ENCODE peak calls at places on chromosomes 6 and 20, in seven cellular contexts. I, V, R, M, Q, L and U are unnamed samples.

GRCh38 chr6:169166896-169167580 is 86.6 kb downstream of the THBS2 start:
- DNase-seq in I (no peak), V (no peak), R (no peak), M (no peak), Q (no peak), L (no peak), U (no peak)

GRCh38 chr6:137823826-137824501 is 43.1 kb upstream of the TNFAIP3 start:
- DNase-seq in I (peak), V (peak), R (no peak), M (no peak), Q (peak), L (peak), U (peak)

GRCh38 chr20:47258745-47259695 is 97.5 kb downstream of the ZMYND8 start:
- DNase-seq in I (peak), V (no peak), R (peak), M (peak), Q (peak), L (no peak), U (no peak)

GRCh38 chr20:17108896-17109295 is 117.9 kb upstream of the PCSK2 start:
- DNase-seq in I (no peak), V (no peak), R (no peak), M (no peak), Q (no peak), L (no peak), U (no peak)

GRCh38 chr6:169897601-169898358 is 146.4 kb downstream of the ERMARD start:
- DNase-seq in I (no peak), V (no peak), R (no peak), M (no peak), Q (no peak), L (no peak), U (no peak)

GRCh38 chr6:24752917-24753486 is 21.7 kb upstream of the GMNN start:
- DNase-seq in I (no peak), V (no peak), R (no peak), M (no peak), Q (no peak), L (no peak), U (no peak)

GRCh38 chr20:4544765-4545164 is 176.9 kb upstream of the PRND start:
- DNase-seq in I (no peak), V (no peak), R (peak), M (no peak), Q (no peak), L (no peak), U (no peak)

GRCh38 chr6:36720251-36721141 is 22.9 kb downstream of the RAB44 start:
- DNase-seq in I (no peak), V (no peak), R (no peak), M (no peak), Q (no peak), L (no peak), U (no peak)

GRCh38 chr20:24503352-24503931 is 34.0 kb downstream of the SYNDIG1 start:
- DNase-seq in I (peak), V (no peak), R (no peak), M (no peak), Q (no peak), L (peak), U (no peak)

DNA sequence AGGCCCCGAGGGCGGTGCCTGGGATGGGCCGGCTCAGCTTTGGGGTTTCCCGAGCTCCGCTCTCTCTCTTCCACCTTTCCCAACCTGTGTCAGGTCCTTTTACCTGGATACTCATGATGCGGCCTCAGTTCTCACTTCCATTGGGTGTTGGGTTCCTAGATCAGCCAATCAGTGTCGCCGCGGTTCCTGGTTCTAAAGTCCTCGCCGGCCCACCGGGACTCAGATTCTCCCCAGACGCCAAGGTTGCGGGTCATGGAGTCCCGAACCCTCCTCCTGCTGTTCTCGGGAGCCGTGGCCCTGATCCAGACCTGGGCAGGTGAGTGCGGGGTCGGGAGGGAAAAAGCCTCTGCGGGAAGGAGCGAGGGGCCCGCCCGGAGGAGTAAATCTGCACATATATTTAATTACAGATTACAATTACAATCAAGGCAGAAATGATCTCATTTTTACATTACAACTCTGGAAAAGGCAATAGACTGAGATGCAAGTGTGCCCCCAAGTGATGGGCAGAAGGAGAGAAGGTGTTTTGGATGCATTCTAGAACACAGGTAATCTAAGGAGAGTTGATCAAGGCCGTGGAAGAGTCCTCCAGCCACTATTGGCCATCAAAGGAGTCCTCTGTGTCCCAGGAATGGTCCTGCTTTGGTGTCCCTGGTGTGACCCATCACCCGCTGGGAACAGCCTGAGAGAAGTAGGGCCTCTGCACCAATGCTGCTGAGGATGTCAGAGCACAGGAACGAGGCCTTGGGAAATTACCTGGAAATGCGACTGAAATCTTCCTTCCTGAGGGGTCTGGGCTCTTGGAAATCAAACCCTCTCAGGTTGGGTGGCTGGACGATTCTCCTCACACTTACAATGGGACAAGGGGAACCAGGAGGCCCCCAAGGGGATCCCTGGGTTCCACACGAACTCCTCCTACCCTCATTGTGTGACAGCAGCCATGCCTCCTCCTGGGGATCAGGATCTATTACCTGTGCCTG is 34.7 kb upstream of the MICB start:
- DNase-seq in I (peak), V (peak), R (peak), M (peak), Q (peak), L (peak), U (peak)
- H3K4me3 ChIP-seq in I (peak), V (peak), R (peak), M (peak), Q (peak), L (no peak), U (peak)

GRCh38 chr20:32362924-32363364 is 4.8 kb downstream of the ASXL1 start:
- DNase-seq in I (no peak), V (no peak), R (no peak), M (no peak), Q (no peak), L (no peak), U (no peak)

GRCh38 chr20:32364554-32365208 is 6.5 kb downstream of the ASXL1 start:
- DNase-seq in I (no peak), V (no peak), R (no peak), M (no peak), Q (no peak), L (no peak), U (no peak)

GRCh38 chr20:32366380-32366779 is 8.2 kb downstream of the ASXL1 start:
- DNase-seq in I (no peak), V (no peak), R (no peak), M (peak), Q (no peak), L (no peak), U (no peak)

GRCh38 chr20:32365560-32365959 is 7.4 kb downstream of the ASXL1 start:
- DNase-seq in I (no peak), V (no peak), R (no peak), M (no peak), Q (no peak), L (no peak), U (no peak)

DNA sequence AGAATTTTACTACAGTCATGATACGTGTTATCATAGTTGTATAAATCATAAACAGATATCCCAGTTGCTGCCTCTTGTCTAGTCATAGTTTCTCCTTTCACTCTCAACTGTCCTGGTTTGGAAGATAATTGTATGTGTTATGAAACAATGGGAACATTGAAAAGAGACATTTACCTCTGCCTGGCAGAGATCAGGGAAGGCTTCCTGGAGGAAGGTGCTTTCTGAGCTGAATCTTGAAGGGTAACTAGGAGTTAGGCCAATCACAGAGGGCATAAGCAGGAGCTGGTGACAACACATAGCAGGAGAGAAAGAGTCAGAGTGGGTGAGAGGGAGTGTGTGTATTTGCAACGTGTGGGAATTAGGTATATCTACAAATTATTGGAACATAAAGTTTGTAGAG is 5.4 kb downstream of the ASXL1 start:
- DNase-seq in I (no peak), V (no peak), R (no peak), M (no peak), Q (no peak), L (no peak), U (no peak)
- H3K4me3 ChIP-seq in I (no peak), V (no peak), R (no peak), M (no peak), Q (peak), L (no peak), U (no peak)

DNA sequence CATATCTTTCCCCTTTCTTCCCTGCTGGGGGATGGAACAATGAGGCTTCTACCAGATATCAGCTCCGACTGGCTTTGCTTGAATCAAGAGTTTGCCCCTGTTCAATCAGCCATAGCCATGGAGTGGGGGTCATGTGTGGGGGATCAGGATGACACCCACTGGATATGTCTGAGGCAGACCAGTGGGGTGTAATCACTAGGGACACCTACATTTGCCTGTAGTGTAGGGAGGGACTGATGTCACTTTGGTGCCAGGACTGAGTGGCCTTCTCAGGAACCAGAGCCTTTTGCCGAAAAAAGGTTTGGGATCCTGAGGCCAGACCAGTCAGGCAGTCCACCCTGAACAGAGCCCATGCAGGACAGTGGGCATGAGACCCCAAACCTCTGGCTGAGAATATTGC is 1.0 kb downstream of the ITPA start:
- DNase-seq in I (no peak), V (no peak), R (no peak), M (no peak), Q (no peak), L (no peak), U (no peak)
- H3K4me3 ChIP-seq in I (peak), V (peak), R (peak), M (peak), Q (peak), L (no peak), U (no peak)

DNA sequence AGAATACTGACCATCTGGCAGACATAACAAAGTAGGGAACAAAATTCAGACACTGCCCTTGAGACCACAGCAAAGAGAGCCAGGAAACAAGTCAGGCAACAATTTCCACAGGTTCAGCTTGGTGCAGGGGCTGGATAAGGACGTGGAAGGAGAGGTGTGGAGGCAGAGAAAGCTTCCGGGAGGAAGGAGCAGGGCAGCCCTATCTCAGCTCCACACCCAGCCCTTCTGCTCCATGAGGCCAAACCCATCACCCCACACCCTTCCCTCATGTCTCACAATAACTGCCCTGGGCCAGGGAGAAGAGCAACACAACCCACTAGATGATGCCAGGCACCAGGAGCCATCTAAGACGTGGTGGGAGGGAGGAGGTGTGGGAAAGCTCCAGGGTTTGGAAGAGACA is 5.8 kb downstream of the SNHG17 start:
- DNase-seq in I (no peak), V (no peak), R (no peak), M (no peak), Q (no peak), L (no peak), U (no peak)
- H3K4me3 ChIP-seq in I (no peak), V (no peak), R (no peak), M (no peak), Q (no peak), L (no peak), U (no peak)

GRCh38 chr6:52881662-52881995 is 27.9 kb downstream of the GSTA3 start:
- DNase-seq in I (no peak), V (no peak), R (no peak), M (no peak), Q (no peak), L (no peak), U (no peak)
- H3K4me3 ChIP-seq in I (no peak), V (peak), R (no peak), M (no peak), Q (peak), L (no peak), U (no peak)

GRCh38 chr6:43089467-43089866 is 13.4 kb downstream of the PTK7 start:
- DNase-seq in I (no peak), V (no peak), R (no peak), M (no peak), Q (no peak), L (no peak), U (no peak)
- H3K4me3 ChIP-seq in I (no peak), V (no peak), R (no peak), M (no peak), Q (no peak), L (no peak), U (no peak)

GRCh38 chr6:135608031-135608430 is 110.5 kb upstream of the AHI1 start:
- DNase-seq in I (no peak), V (no peak), R (no peak), M (no peak), Q (no peak), L (no peak), U (no peak)

GRCh38 chr6:135604035-135604865 is 106.7 kb upstream of the AHI1 start:
- DNase-seq in I (no peak), V (no peak), R (no peak), M (no peak), Q (no peak), L (no peak), U (no peak)

GRCh38 chr6:135605278-135605790 is 107.8 kb upstream of the AHI1 start:
- DNase-seq in I (no peak), V (no peak), R (no peak), M (no peak), Q (no peak), L (no peak), U (no peak)

GRCh38 chr6:135603249-135603648 is 105.7 kb upstream of the AHI1 start:
- DNase-seq in I (no peak), V (no peak), R (no peak), M (no peak), Q (no peak), L (no peak), U (no peak)

DNA sequence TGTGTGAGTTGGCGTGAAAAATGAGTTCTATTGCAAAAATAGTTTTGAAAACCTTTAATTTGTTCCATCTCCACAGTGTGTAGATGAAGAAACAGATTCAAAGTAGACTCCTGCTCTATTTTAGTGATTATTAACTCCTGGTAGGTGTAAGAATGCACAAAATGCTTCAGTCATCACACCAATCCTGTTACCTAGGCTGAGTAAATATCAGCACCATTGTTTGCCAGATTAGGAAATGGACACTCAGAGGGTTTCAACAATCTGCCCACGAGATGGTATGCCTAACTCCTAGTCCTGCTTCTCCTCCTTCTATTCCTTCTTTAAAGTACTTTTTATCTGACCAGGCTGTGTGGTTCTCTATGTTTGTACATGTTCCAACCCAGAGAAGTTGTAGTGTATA is 108.9 kb upstream of the AHI1 start:
- DNase-seq in I (no peak), V (no peak), R (no peak), M (no peak), Q (no peak), L (no peak), U (no peak)
- H3K4me3 ChIP-seq in I (no peak), V (no peak), R (no peak), M (no peak), Q (no peak), L (no peak), U (no peak)